ENCODE peak calls at places on chromosome 11, in seven cellular contexts. C, A, U, H, G, L and V are unnamed samples.

GRCh38 chr11:3169235-3169951 is 4.3 kb upstream of the OSBPL5 start:
- DNase-seq in G (peak), C (peak), H (no peak), A (peak), L (no peak), U (no peak), V (no peak)

GRCh38 chr11:110031171-110031570 is 62.0 kb upstream of the ZC3H12C start:
- DNase-seq in A (no peak), U (no peak), G (no peak), C (no peak), H (no peak), L (no peak), V (no peak)

GRCh38 chr11:125402436-125402835 is 93.6 kb downstream of the FEZ1 start:
- DNase-seq in L (no peak), H (no peak), U (no peak), C (no peak), G (peak), A (peak), V (no peak)

GRCh38 chr11:20353829-20354434 is 9.6 kb upstream of the HTATIP2 start:
- DNase-seq in U (no peak), G (peak), C (no peak), H (no peak), A (peak), L (peak), V (no peak)

GRCh38 chr11:82718307-82718706 is 15.4 kb downstream of the FAM181B start:
- DNase-seq in L (peak), G (peak), C (no peak), H (no peak), U (no peak), A (peak), V (peak)

GRCh38 chr11:69065136-69065710 is 16.5 kb downstream of the TPCN2 start:
- DNase-seq in L (no peak), G (no peak), U (no peak), C (peak), H (no peak), A (no peak), V (no peak)

GRCh38 chr11:107689317-107690202 is 22.3 kb downstream of the SLN start:
- DNase-seq in L (peak), U (peak), A (peak), H (peak), C (no peak), G (peak), V (peak)

GRCh38 chr11:117691501-117691900 is 105.5 kb downstream of the DSCAML1 start:
- DNase-seq in L (no peak), C (no peak), A (no peak), G (no peak), H (no peak), U (no peak), V (no peak)

GRCh38 chr11:44120169-44120568 is 24.7 kb downstream of the EXT2 start:
- DNase-seq in L (no peak), G (no peak), U (no peak), A (no peak), H (no peak), C (no peak), V (no peak)

GRCh38 chr11:128022007-128022368 is 565.4 kb downstream of the ETS1 start:
- DNase-seq in G (peak), L (no peak), H (no peak), A (peak), C (no peak), U (no peak), V (no peak)

GRCh38 chr11:31823372-31824371 is 12.6 kb upstream of the PAX6 start:
- DNase-seq in U (no peak), L (no peak), H (no peak), G (no peak), A (no peak), C (peak), V (no peak)

GRCh38 chr11:69655479-69656394 is 14.8 kb downstream of the CCND1 start:
- DNase-seq in U (no peak), A (no peak), G (no peak), C (peak), L (no peak), H (no peak), V (no peak)

GRCh38 chr11:106395716-106396349 is 318.4 kb downstream of the AASDHPPT start:
- DNase-seq in G (no peak), C (no peak), L (no peak), A (no peak), H (no peak), U (no peak), V (no peak)

GRCh38 chr11:94954753-94955152 is 18.6 kb downstream of the CWC15 start:
- DNase-seq in A (no peak), U (no peak), L (no peak), G (no peak), H (no peak), C (no peak), V (no peak)

GRCh38 chr11:47980093-47980906 is at the start of gene PTPRJ:
- DNase-seq in L (peak), C (peak), A (peak), H (peak), U (peak), G (peak), V (no peak)

GRCh38 chr11:98979212-98979611 is 41.5 kb upstream of the CNTN5 start:
- DNase-seq in G (no peak), A (no peak), C (no peak), U (no peak), H (no peak), L (no peak), V (no peak)

GRCh38 chr11:15662285-15662684 is 547.6 kb downstream of the INSC start:
- DNase-seq in A (no peak), G (no peak), U (no peak), H (no peak), L (no peak), C (no peak), V (no peak)

GRCh38 chr11:116720895-116721294 is 51.9 kb downstream of the BUD13 start:
- DNase-seq in A (no peak), U (no peak), L (no peak), H (no peak), G (no peak), C (no peak), V (no peak)

GRCh38 chr11:106156290-106156937 is 79.0 kb downstream of the AASDHPPT start:
- DNase-seq in H (no peak), C (no peak), U (no peak), A (peak), L (no peak), G (peak), V (no peak)

GRCh38 chr11:29656557-29656956 is 360.3 kb downstream of the KCNA4 start:
- DNase-seq in A (no peak), C (no peak), H (no peak), U (no peak), L (no peak), G (no peak), V (no peak)

GRCh38 chr11:16191852-16192240 is 164.5 kb downstream of the SOX6 start:
- DNase-seq in C (no peak), A (no peak), L (no peak), H (no peak), U (no peak), G (no peak), V (no peak)

GRCh38 chr11:84901986-84902385 is 725.2 kb downstream of the DLG2 start:
- DNase-seq in U (no peak), A (peak), L (no peak), H (no peak), C (no peak), G (peak), V (no peak)